ENCODE peak calls at places on chromosomes 16 and 17, in six cellular contexts. O is head of caudate nucleus; H is stimulated activated CD8-positive, alpha-beta memory T cell treated with anti-CD3 and anti-CD28 coated beads, Interleukin-12 subunit alpha, Interleukin-12 subunit beta, amount 100 ng/mL, for 4 hours; D is H9; C is OCI-LY7; W is activated T-helper 1 cell treated with Interleukin-2 at 50 U/mL for 16 hours. B is an unnamed sample.

GRCh38 chr16:68644715-68645493 is at the start of gene CDH3:
- DNase-seq in O (peak), C (no peak), W (no peak), H (no peak), D (peak), B (no peak)

GRCh38 chr17:8153957-8154607 is 1.9 kb upstream of the PER1 start:
- DNase-seq in W (peak), H (peak), O (peak), D (peak), C (peak), B (peak)

GRCh38 chr17:72143245-72143644 is 22.4 kb downstream of the SOX9 start:
- DNase-seq in W (no peak), D (no peak), H (no peak), O (no peak), C (no peak), B (no peak)

GRCh38 chr16:89828199-89828869 is at the start of gene SPIRE2:
- DNase-seq in D (peak), C (peak), O (peak), W (peak), H (peak), B (peak)

GRCh38 chr16:68246671-68247070 is 1.5 kb downstream of the PLA2G15 start:
- DNase-seq in H (no peak), O (no peak), W (no peak), D (no peak), C (no peak), B (no peak)

GRCh38 chr16:80775450-80775849 is 28.9 kb downstream of the CDYL2 start:
- DNase-seq in C (no peak), O (no peak), D (no peak), W (no peak), H (no peak), B (no peak)

GRCh38 chr17:60920107-60920506 is 242.5 kb downstream of the BCAS3 start:
- DNase-seq in H (no peak), C (no peak), D (no peak), O (no peak), W (no peak), B (no peak)

GRCh38 chr17:80970044-80970761 is 21.4 kb upstream of the CHMP6 start:
- DNase-seq in O (peak), D (peak), W (peak), H (no peak), C (peak), B (peak)

GRCh38 chr17:42895185-42895555 is 5.4 kb upstream of the G6PC1 start:
- DNase-seq in D (no peak), C (no peak), O (no peak), H (no peak), W (no peak), B (peak)

B was measured in choroid plexus epithelial cell.